ENCODE peak calls at places on chromosomes 4 and X, in four cellular contexts. S, X, I and A are unnamed samples.

GRCh38 chr4:1948892-1949436 is 59.8 kb downstream of the NELFA start:
- DNase-seq in X (no peak), I (no peak), S (no peak), A (no peak)

GRCh38 chr4:54843106-54843505 is 185.3 kb downstream of the KIT start:
- DNase-seq in S (no peak), I (no peak), X (no peak), A (no peak)

GRCh38 chr4:176400816-176401461 is 81.2 kb downstream of the SPCS3 start:
- DNase-seq in S (peak; percentile 54), I (no peak), X (no peak), A (no peak)

GRCh38 chr4:123749408-123749807 is 352.8 kb downstream of the SPRY1 start:
- DNase-seq in S (no peak), X (no peak), I (no peak), A (no peak)

GRCh38 chrX:41827886-41828285 is 95.5 kb downstream of the CASK start:
- DNase-seq in X (no peak), S (peak; percentile 14), I (no peak), A (no peak)

GRCh38 chr4:2066571-2067445 is 7.7 kb downstream of the NAT8L start:
- DNase-seq in X (no peak), I (no peak), S (no peak), A (no peak)

GRCh38 chrX:111615227-111615626 is 65.7 kb upstream of the ALG13 start:
- DNase-seq in X (no peak), I (no peak), S (no peak), A (no peak)

GRCh38 chrX:130592204-130592603 is 190.4 kb downstream of the RBMX2 start:
- DNase-seq in S (no peak), X (no peak), I (no peak), A (no peak)

GRCh38 chrX:136694491-136695087 is 46.6 kb downstream of the CD40LG start:
- DNase-seq in X (no peak), I (no peak), S (peak; percentile 71), A (no peak)

GRCh38 chr4:147831452-147832192 is 99.7 kb downstream of the ARHGAP10 start:
- DNase-seq in S (peak; percentile 83), X (no peak), I (peak; percentile 29), A (no peak)

GRCh38 chrX:29461039-29461438 is 754.3 kb upstream of the MAGEB2 start:
- DNase-seq in S (no peak), X (no peak), I (no peak), A (no peak)